ENCODE peak calls at places on chromosomes 3 and 15, in seven cellular contexts. One of them, this sample, is unnamed.

GRCh38 chr3:133488785-133489367 is 84.6 kb upstream of the CDV3 start:
- DNase-seq in cardiac muscle cell: peak; percentile 77
- DNase-seq in mammary epithelial cell: peak; percentile 58
- DNase-seq in activated T-helper 1 cell treated with Interleukin-2 at 50 U/mL for 16 hours: no peak
- DNase-seq in activated CD4-positive, alpha-beta T cell treated with anti-CD3 and anti-CD28 coated beads, Interleukin-2, amount 50 U/mL, for 4 hours: no peak
- DNase-seq in AG08396: peak; percentile 49
- DNase-seq in activated T-cell treated with anti-CD3 and anti-CD28 coated beads, Interleukin-2, amount 50 U/mL, for 48 hours: no peak
- DNase-seq in this sample: no peak

GRCh38 chr3:15959434-15959811 is 161.6 kb upstream of the ANKRD28 start:
- DNase-seq in cardiac muscle cell: no peak
- DNase-seq in activated CD4-positive, alpha-beta T cell treated with anti-CD3 and anti-CD28 coated beads, Interleukin-2, amount 50 U/mL, for 4 hours: no peak
- DNase-seq in AG08396: no peak
- DNase-seq in activated T-helper 1 cell treated with Interleukin-2 at 50 U/mL for 16 hours: no peak
- DNase-seq in activated T-cell treated with anti-CD3 and anti-CD28 coated beads, Interleukin-2, amount 50 U/mL, for 48 hours: no peak
- DNase-seq in mammary epithelial cell: no peak
- DNase-seq in this sample: no peak

GRCh38 chr15:57573151-57573550 is 18.6 kb upstream of the MYZAP start:
- DNase-seq in mammary epithelial cell: no peak
- DNase-seq in activated T-cell treated with anti-CD3 and anti-CD28 coated beads, Interleukin-2, amount 50 U/mL, for 48 hours: no peak
- DNase-seq in activated CD4-positive, alpha-beta T cell treated with anti-CD3 and anti-CD28 coated beads, Interleukin-2, amount 50 U/mL, for 4 hours: no peak
- DNase-seq in activated T-helper 1 cell treated with Interleukin-2 at 50 U/mL for 16 hours: no peak
- DNase-seq in cardiac muscle cell: no peak
- DNase-seq in AG08396: no peak
- DNase-seq in this sample: no peak

GRCh38 chr3:53263907-53264306 is 8.1 kb upstream of the TKT start:
- DNase-seq in activated T-helper 1 cell treated with Interleukin-2 at 50 U/mL for 16 hours: no peak
- DNase-seq in mammary epithelial cell: no peak
- DNase-seq in cardiac muscle cell: no peak
- DNase-seq in activated T-cell treated with anti-CD3 and anti-CD28 coated beads, Interleukin-2, amount 50 U/mL, for 48 hours: no peak
- DNase-seq in AG08396: no peak
- DNase-seq in activated CD4-positive, alpha-beta T cell treated with anti-CD3 and anti-CD28 coated beads, Interleukin-2, amount 50 U/mL, for 4 hours: no peak
- DNase-seq in this sample: no peak

GRCh38 chr3:182725372-182726251 is 67.7 kb upstream of the ATP11B start:
- DNase-seq in AG08396: no peak
- DNase-seq in activated T-helper 1 cell treated with Interleukin-2 at 50 U/mL for 16 hours: no peak
- DNase-seq in mammary epithelial cell: no peak
- DNase-seq in activated T-cell treated with anti-CD3 and anti-CD28 coated beads, Interleukin-2, amount 50 U/mL, for 48 hours: no peak
- DNase-seq in cardiac muscle cell: no peak
- DNase-seq in activated CD4-positive, alpha-beta T cell treated with anti-CD3 and anti-CD28 coated beads, Interleukin-2, amount 50 U/mL, for 4 hours: no peak
- DNase-seq in this sample: no peak

GRCh38 chr3:194928831-194929594 is 243.3 kb downstream of the FAM43A start:
- DNase-seq in cardiac muscle cell: no peak
- DNase-seq in activated CD4-positive, alpha-beta T cell treated with anti-CD3 and anti-CD28 coated beads, Interleukin-2, amount 50 U/mL, for 4 hours: no peak
- DNase-seq in AG08396: no peak
- DNase-seq in activated T-cell treated with anti-CD3 and anti-CD28 coated beads, Interleukin-2, amount 50 U/mL, for 48 hours: no peak
- DNase-seq in mammary epithelial cell: no peak
- DNase-seq in activated T-helper 1 cell treated with Interleukin-2 at 50 U/mL for 16 hours: no peak
- DNase-seq in this sample: no peak

GRCh38 chr3:48067271-48067670 is 51.1 kb upstream of the MAP4 start:
- DNase-seq in mammary epithelial cell: no peak
- DNase-seq in AG08396: no peak
- DNase-seq in cardiac muscle cell: no peak
- DNase-seq in activated CD4-positive, alpha-beta T cell treated with anti-CD3 and anti-CD28 coated beads, Interleukin-2, amount 50 U/mL, for 4 hours: no peak
- DNase-seq in activated T-helper 1 cell treated with Interleukin-2 at 50 U/mL for 16 hours: no peak
- DNase-seq in activated T-cell treated with anti-CD3 and anti-CD28 coated beads, Interleukin-2, amount 50 U/mL, for 48 hours: no peak
- DNase-seq in this sample: no peak

GRCh38 chr3:101567528-101568317 is 6.1 kb downstream of the TRMT10C start:
- DNase-seq in activated T-helper 1 cell treated with Interleukin-2 at 50 U/mL for 16 hours: no peak
- DNase-seq in activated CD4-positive, alpha-beta T cell treated with anti-CD3 and anti-CD28 coated beads, Interleukin-2, amount 50 U/mL, for 4 hours: peak; percentile 44
- DNase-seq in mammary epithelial cell: no peak
- DNase-seq in activated T-cell treated with anti-CD3 and anti-CD28 coated beads, Interleukin-2, amount 50 U/mL, for 48 hours: peak; percentile 62
- DNase-seq in cardiac muscle cell: no peak
- DNase-seq in AG08396: peak; percentile 49
- DNase-seq in this sample: no peak

GRCh38 chr15:83626171-83626802 is 27.6 kb upstream of the ADAMTSL3 start:
- DNase-seq in AG08396: no peak
- DNase-seq in activated CD4-positive, alpha-beta T cell treated with anti-CD3 and anti-CD28 coated beads, Interleukin-2, amount 50 U/mL, for 4 hours: no peak
- DNase-seq in cardiac muscle cell: no peak
- DNase-seq in activated T-cell treated with anti-CD3 and anti-CD28 coated beads, Interleukin-2, amount 50 U/mL, for 48 hours: no peak
- DNase-seq in mammary epithelial cell: peak; percentile 67
- DNase-seq in activated T-helper 1 cell treated with Interleukin-2 at 50 U/mL for 16 hours: no peak
- DNase-seq in this sample: no peak

GRCh38 chr3:7270731-7271130 is 409.8 kb downstream of the GRM7 start:
- DNase-seq in activated T-helper 1 cell treated with Interleukin-2 at 50 U/mL for 16 hours: no peak
- DNase-seq in activated CD4-positive, alpha-beta T cell treated with anti-CD3 and anti-CD28 coated beads, Interleukin-2, amount 50 U/mL, for 4 hours: no peak
- DNase-seq in mammary epithelial cell: no peak
- DNase-seq in activated T-cell treated with anti-CD3 and anti-CD28 coated beads, Interleukin-2, amount 50 U/mL, for 48 hours: no peak
- DNase-seq in AG08396: no peak
- DNase-seq in cardiac muscle cell: peak; percentile 16
- DNase-seq in this sample: no peak

GRCh38 chr15:56736308-56736707 is 3.0 kb upstream of the ZNF280D start:
- DNase-seq in activated T-cell treated with anti-CD3 and anti-CD28 coated beads, Interleukin-2, amount 50 U/mL, for 48 hours: no peak
- DNase-seq in mammary epithelial cell: peak; percentile 48
- DNase-seq in cardiac muscle cell: no peak
- DNase-seq in AG08396: no peak
- DNase-seq in activated CD4-positive, alpha-beta T cell treated with anti-CD3 and anti-CD28 coated beads, Interleukin-2, amount 50 U/mL, for 4 hours: no peak
- DNase-seq in activated T-helper 1 cell treated with Interleukin-2 at 50 U/mL for 16 hours: no peak
- DNase-seq in this sample: no peak

GRCh38 chr3:184712248-184712559 is 340 bp upstream of the MAGEF1 start:
- DNase-seq in mammary epithelial cell: no peak
- DNase-seq in activated T-helper 1 cell treated with Interleukin-2 at 50 U/mL for 16 hours: no peak
- DNase-seq in cardiac muscle cell: no peak
- DNase-seq in activated T-cell treated with anti-CD3 and anti-CD28 coated beads, Interleukin-2, amount 50 U/mL, for 48 hours: no peak
- DNase-seq in activated CD4-positive, alpha-beta T cell treated with anti-CD3 and anti-CD28 coated beads, Interleukin-2, amount 50 U/mL, for 4 hours: no peak
- DNase-seq in AG08396: no peak
- DNase-seq in this sample: no peak

GRCh38 chr3:13638927-13639326 is 90.0 kb downstream of the FBLN2 start:
- DNase-seq in AG08396: no peak
- DNase-seq in mammary epithelial cell: peak; percentile 84
- DNase-seq in activated T-cell treated with anti-CD3 and anti-CD28 coated beads, Interleukin-2, amount 50 U/mL, for 48 hours: no peak
- DNase-seq in activated T-helper 1 cell treated with Interleukin-2 at 50 U/mL for 16 hours: no peak
- DNase-seq in activated CD4-positive, alpha-beta T cell treated with anti-CD3 and anti-CD28 coated beads, Interleukin-2, amount 50 U/mL, for 4 hours: no peak
- DNase-seq in cardiac muscle cell: no peak
- DNase-seq in this sample: no peak

GRCh38 chr3:155323063-155323666 is 29.7 kb upstream of the STRIT1 start:
- DNase-seq in activated T-cell treated with anti-CD3 and anti-CD28 coated beads, Interleukin-2, amount 50 U/mL, for 48 hours: no peak
- DNase-seq in activated T-helper 1 cell treated with Interleukin-2 at 50 U/mL for 16 hours: no peak
- DNase-seq in mammary epithelial cell: peak; percentile 51
- DNase-seq in activated CD4-positive, alpha-beta T cell treated with anti-CD3 and anti-CD28 coated beads, Interleukin-2, amount 50 U/mL, for 4 hours: no peak
- DNase-seq in cardiac muscle cell: peak; percentile 83
- DNase-seq in AG08396: peak; percentile 59
- DNase-seq in this sample: no peak

GRCh38 chr3:127478922-127479321 is 111.6 kb downstream of the TPRA1 start:
- DNase-seq in activated CD4-positive, alpha-beta T cell treated with anti-CD3 and anti-CD28 coated beads, Interleukin-2, amount 50 U/mL, for 4 hours: no peak
- DNase-seq in activated T-helper 1 cell treated with Interleukin-2 at 50 U/mL for 16 hours: no peak
- DNase-seq in AG08396: no peak
- DNase-seq in mammary epithelial cell: no peak
- DNase-seq in activated T-cell treated with anti-CD3 and anti-CD28 coated beads, Interleukin-2, amount 50 U/mL, for 48 hours: no peak
- DNase-seq in cardiac muscle cell: no peak
- DNase-seq in this sample: no peak

GRCh38 chr15:64566629-64567427 is 106.5 kb downstream of the ZNF609 start:
- DNase-seq in activated T-cell treated with anti-CD3 and anti-CD28 coated beads, Interleukin-2, amount 50 U/mL, for 48 hours: no peak
- DNase-seq in cardiac muscle cell: peak; percentile 67
- DNase-seq in mammary epithelial cell: no peak
- DNase-seq in activated CD4-positive, alpha-beta T cell treated with anti-CD3 and anti-CD28 coated beads, Interleukin-2, amount 50 U/mL, for 4 hours: no peak
- DNase-seq in activated T-helper 1 cell treated with Interleukin-2 at 50 U/mL for 16 hours: no peak
- DNase-seq in AG08396: no peak
- DNase-seq in this sample: no peak

GRCh38 chr3:184568918-184569829 is 7.6 kb downstream of the EPHB3 start:
- DNase-seq in activated T-cell treated with anti-CD3 and anti-CD28 coated beads, Interleukin-2, amount 50 U/mL, for 48 hours: no peak
- DNase-seq in activated CD4-positive, alpha-beta T cell treated with anti-CD3 and anti-CD28 coated beads, Interleukin-2, amount 50 U/mL, for 4 hours: no peak
- DNase-seq in AG08396: peak; percentile 94
- DNase-seq in activated T-helper 1 cell treated with Interleukin-2 at 50 U/mL for 16 hours: no peak
- DNase-seq in mammary epithelial cell: peak; percentile 82
- DNase-seq in cardiac muscle cell: peak; percentile 71
- DNase-seq in this sample: no peak